ENCODE peak calls at places on chromosomes 11 and 22, in four cellular contexts. F is lower leg skin, E is fibroblast of the aortic adventitia, O is brain microvascular endothelial cell. S is an unnamed sample.

GRCh38 chr22:23085351-23085671 is 15.0 kb downstream of the GNAZ start:
- DNase-seq in F (no peak), E (no peak), O (no peak), S (no peak)

GRCh38 chr11:74681686-74682651 is 49.3 kb downstream of the CHRDL2 start:
- DNase-seq in F (no peak), E (no peak), O (no peak), S (no peak)

GRCh38 chr22:47209077-47209514 is 446.6 kb downstream of the TBC1D22A start:
- DNase-seq in F (peak), E (no peak), O (no peak), S (no peak)

GRCh38 chr11:18669211-18669593 is 29.4 kb upstream of the TMEM86A start:
- DNase-seq in F (no peak), E (no peak), O (no peak), S (no peak)

GRCh38 chr11:9859491-9860305 is 195.8 kb downstream of the SWAP70 start:
- DNase-seq in F (no peak), E (peak), O (peak), S (no peak)

GRCh38 chr11:65492637-65493366 is 6.0 kb upstream of the MALAT1 start:
- DNase-seq in F (peak), E (peak), O (peak), S (peak)

GRCh38 chr11:61309739-61310138 is 14.6 kb upstream of the VWCE start:
- DNase-seq in F (no peak), E (no peak), O (no peak), S (no peak)

GRCh38 chr22:44304354-44304753 is 8.4 kb downstream of the SHISAL1 start:
- DNase-seq in F (no peak), E (peak), O (no peak), S (no peak)

GRCh38 chr22:49938565-49939136 is 20.2 kb downstream of the CRELD2 start:
- DNase-seq in F (no peak), E (no peak), O (no peak), S (no peak)

GRCh38 chr11:2983908-2984307 is 8.2 kb downstream of the NAP1L4 start:
- DNase-seq in F (no peak), E (no peak), O (no peak), S (no peak)

GRCh38 chr11:7512525-7513209 is 1.1 kb upstream of the PPFIBP2 start:
- DNase-seq in F (peak), E (peak), O (no peak), S (peak)

GRCh38 chr11:68030318-68031135 is at the start of gene NDUFS8:
- DNase-seq in F (peak), E (peak), O (peak), S (peak)

GRCh38 chr11:117458275-117459120 is 130.8 kb downstream of the CEP164 start:
- DNase-seq in F (no peak), E (no peak), O (no peak), S (no peak)

GRCh38 chr22:33873186-33873585 is 47.1 kb downstream of the LARGE1 start:
- DNase-seq in F (no peak), E (peak), O (no peak), S (no peak)

GRCh38 chr11:124740277-124740882 is 638 bp downstream of the NRGN start:
- DNase-seq in F (no peak), E (peak), O (no peak), S (peak)

GRCh38 chr22:26169312-26170111 is at the start of gene SEZ6L:
- DNase-seq in F (no peak), E (no peak), O (no peak), S (no peak)

GRCh38 chr22:19996694-19997384 is 19.8 kb downstream of the ARVCF start:
- DNase-seq in F (no peak), E (peak), O (no peak), S (no peak)

GRCh38 chr22:47195156-47195675 is 432.8 kb downstream of the TBC1D22A start:
- DNase-seq in F (no peak), E (no peak), O (no peak), S (no peak)

GRCh38 chr22:26610072-26610958 is 7.5 kb downstream of the CRYBB1 start:
- DNase-seq in F (no peak), E (peak), O (peak), S (peak)

GRCh38 chr11:95698939-95699562 is 90.5 kb downstream of the FAM76B start:
- DNase-seq in F (no peak), E (peak), O (no peak), S (no peak)

GRCh38 chr11:75839851-75840250 is 24.8 kb downstream of the UVRAG start:
- DNase-seq in F (no peak), E (peak), O (no peak), S (no peak)

GRCh38 chr11:6660712-6661111 is 5.1 kb upstream of the DCHS1 start:
- DNase-seq in F (no peak), E (no peak), O (no peak), S (no peak)

GRCh38 chr22:31579835-31580242 is 82.2 kb downstream of the PISD start:
- DNase-seq in F (no peak), E (no peak), O (no peak), S (no peak)

GRCh38 chr11:117495357-117495756 is 167.7 kb downstream of the CEP164 start:
- DNase-seq in F (no peak), E (no peak), O (no peak), S (no peak)

GRCh38 chr11:77035580-77035979 is 1.4 kb downstream of the B3GNT6 start:
- DNase-seq in F (no peak), E (no peak), O (no peak), S (no peak)

GRCh38 chr11:108870373-108871020 is 205.6 kb downstream of the DDX10 start:
- DNase-seq in F (no peak), E (peak), O (peak), S (no peak)

GRCh38 chr11:130122141-130122575 is 37.4 kb upstream of the ST14 start:
- DNase-seq in F (no peak), E (no peak), O (peak), S (peak)

GRCh38 chr22:35411112-35411511 is 11.2 kb downstream of the MCM5 start:
- DNase-seq in F (no peak), E (no peak), O (no peak), S (peak)

GRCh38 chr22:26894766-26895485 is 237.5 kb downstream of the MIAT start:
- DNase-seq in F (no peak), E (peak), O (peak), S (no peak)

GRCh38 chr11:116576523-116576922 is 196.3 kb downstream of the BUD13 start:
- DNase-seq in F (no peak), E (no peak), O (no peak), S (no peak)

GRCh38 chr11:37972691-37973090 is 1374.7 kb upstream of the RAG2 start:
- DNase-seq in F (no peak), E (peak), O (no peak), S (no peak)

GRCh38 chr11:57903441-57904123 is 120.1 kb upstream of the OR9Q1 start:
- DNase-seq in F (peak), E (no peak), O (no peak), S (no peak)